ENCODE peak calls at places on chromosome 5, in six cellular contexts. V, U, L, J, F and C are unnamed samples.
A peak's percentile ranks its signal among the peaks of the same experiment; 100 is the strongest.

GRCh38 chr5:156240414-156240813 is 86.5 kb upstream of the SGCD start:
- DNase-seq in V (no peak), U (no peak), L (no peak), J (no peak), F (no peak), C (no peak)

GRCh38 chr5:174376726-174377373 is 331.3 kb downstream of the NSG2 start:
- DNase-seq in V (no peak), U (no peak), L (no peak), J (no peak), F (no peak), C (no peak)

GRCh38 chr5:119220576-119221197 is 135.1 kb upstream of the TNFAIP8 start:
- DNase-seq in V (no peak), U (no peak), L (no peak), J (no peak), F (no peak), C (no peak)

GRCh38 chr5:168925160-168925559 is 346.0 kb upstream of the PANK3 start:
- DNase-seq in V (no peak), U (no peak), L (no peak), J (no peak), F (no peak), C (no peak)

GRCh38 chr5:82107277-82107676 is 135.5 kb downstream of the ATG10 start:
- DNase-seq in V (no peak), U (no peak), L (no peak), J (no peak), F (no peak), C (no peak)

GRCh38 chr5:16992006-16992405 is 55.9 kb upstream of the MYO10 start:
- DNase-seq in V (no peak), U (no peak), L (no peak), J (no peak), F (no peak), C (no peak)

GRCh38 chr5:110625376-110625999 is 101.0 kb downstream of the TMEM232 start:
- DNase-seq in V (no peak), U (no peak), L (no peak), J (no peak), F (no peak), C (no peak)

GRCh38 chr5:39164016-39164415 is 55.3 kb downstream of the FYB1 start:
- DNase-seq in V (no peak), U (no peak), L (no peak), J (no peak), F (no peak), C (no peak)

GRCh38 chr5:143638654-143639053 is 173.3 kb upstream of the HMHB1 start:
- DNase-seq in V (no peak), U (no peak), L (no peak), J (no peak), F (no peak), C (no peak)

GRCh38 chr5:78648359-78649219 is at the start of gene LHFPL2:
- DNase-seq in V (peak; percentile 84), U (peak; percentile 78), L (no peak), J (peak; percentile 52), F (peak; percentile 91), C (peak; percentile 80)

GRCh38 chr5:56574778-56575177 is 240.6 kb upstream of the MAP3K1 start:
- DNase-seq in V (no peak), U (no peak), L (no peak), J (no peak), F (no peak), C (no peak)

GRCh38 chr5:58969253-58969652 is 386.4 kb downstream of the RAB3C start:
- DNase-seq in V (no peak), U (no peak), L (no peak), J (no peak), F (no peak), C (no peak)

GRCh38 chr5:58974083-58974482 is 391.2 kb downstream of the RAB3C start:
- DNase-seq in V (no peak), U (no peak), L (no peak), J (no peak), F (no peak), C (no peak)

GRCh38 chr5:58969795-58970194 is 386.9 kb downstream of the RAB3C start:
- DNase-seq in V (no peak), U (no peak), L (no peak), J (no peak), F (no peak), C (no peak)

GRCh38 chr5:58974601-58975000 is 391.7 kb downstream of the RAB3C start:
- DNase-seq in V (no peak), U (no peak), L (no peak), J (no peak), F (no peak), C (no peak)

DNA sequence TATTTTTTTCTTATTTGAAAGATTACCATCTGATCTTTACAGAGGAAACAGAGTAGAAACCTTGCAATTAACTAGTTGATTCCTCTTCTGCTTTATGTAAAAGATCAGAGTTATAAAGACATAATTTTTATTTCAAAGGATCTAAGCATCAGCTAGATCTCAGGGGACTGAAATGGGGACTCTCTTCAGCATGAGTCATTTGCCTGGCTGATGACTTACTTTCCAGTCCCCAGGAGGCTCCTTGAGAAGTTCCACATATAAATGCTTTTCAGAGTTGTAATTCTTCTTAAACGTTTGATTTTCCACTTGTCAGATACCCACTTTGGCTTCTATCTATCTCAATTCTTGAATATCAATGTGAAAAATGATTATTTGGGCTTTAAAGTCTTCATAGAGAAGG is 389.4 kb downstream of the RAB3C start:
- DNase-seq in V (no peak), U (no peak), L (no peak), J (no peak), F (no peak), C (no peak)
- H3K4me3 ChIP-seq in V (no peak overlapping the region), U (no peak overlapping the region), L (no peak overlapping the region), J (no peak overlapping the region), F (no peak overlapping the region), C (no peak overlapping the region)

GRCh38 chr5:135422419-135422818 is 23.4 kb upstream of the MACROH2A1 start:
- DNase-seq in V (no peak), U (no peak), L (no peak), J (no peak), F (no peak), C (no peak)

GRCh38 chr5:135426102-135427082 is 20.8 kb downstream of the DCANP1 start:
- DNase-seq in V (no peak), U (no peak), L (no peak), J (no peak), F (no peak), C (no peak)

GRCh38 chr5:135425641-135426040 is 21.5 kb downstream of the DCANP1 start:
- DNase-seq in V (no peak), U (no peak), L (no peak), J (no peak), F (no peak), C (no peak)

GRCh38 chr5:135428586-135428985 is 18.6 kb downstream of the DCANP1 start:
- DNase-seq in V (no peak), U (no peak), L (no peak), J (no peak), F (no peak), C (no peak)

GRCh38 chr5:135423158-135423925 is 23.8 kb downstream of the DCANP1 start:
- DNase-seq in V (no peak), U (no peak), L (no peak), J (no peak), F (no peak), C (no peak)
- H3K27ac ChIP-seq in V (no peak overlapping the region), U (no peak overlapping the region), L (no peak overlapping the region), J (no peak overlapping the region), F (no peak overlapping the region), C (no peak overlapping the region)

GRCh38 chr5:37842048-37842447 is 2.2 kb upstream of the GDNF start:
- DNase-seq in V (no peak), U (no peak), L (no peak), J (no peak), F (no peak), C (no peak)

GRCh38 chr5:37841223-37841622 is 1.4 kb upstream of the GDNF start:
- DNase-seq in V (no peak), U (no peak), L (no peak), J (no peak), F (no peak), C (no peak)

GRCh38 chr5:37838933-37839341 is 904 bp downstream of the GDNF start:
- DNase-seq in V (no peak), U (no peak), L (no peak), J (no peak), F (peak; percentile 38), C (no peak)

GRCh38 chr5:37839441-37840035 is 303 bp downstream of the GDNF start:
- DNase-seq in V (peak; percentile 49), U (peak; percentile 25), L (no peak), J (peak; percentile 73), F (peak; percentile 75), C (peak; percentile 50)

DNA sequence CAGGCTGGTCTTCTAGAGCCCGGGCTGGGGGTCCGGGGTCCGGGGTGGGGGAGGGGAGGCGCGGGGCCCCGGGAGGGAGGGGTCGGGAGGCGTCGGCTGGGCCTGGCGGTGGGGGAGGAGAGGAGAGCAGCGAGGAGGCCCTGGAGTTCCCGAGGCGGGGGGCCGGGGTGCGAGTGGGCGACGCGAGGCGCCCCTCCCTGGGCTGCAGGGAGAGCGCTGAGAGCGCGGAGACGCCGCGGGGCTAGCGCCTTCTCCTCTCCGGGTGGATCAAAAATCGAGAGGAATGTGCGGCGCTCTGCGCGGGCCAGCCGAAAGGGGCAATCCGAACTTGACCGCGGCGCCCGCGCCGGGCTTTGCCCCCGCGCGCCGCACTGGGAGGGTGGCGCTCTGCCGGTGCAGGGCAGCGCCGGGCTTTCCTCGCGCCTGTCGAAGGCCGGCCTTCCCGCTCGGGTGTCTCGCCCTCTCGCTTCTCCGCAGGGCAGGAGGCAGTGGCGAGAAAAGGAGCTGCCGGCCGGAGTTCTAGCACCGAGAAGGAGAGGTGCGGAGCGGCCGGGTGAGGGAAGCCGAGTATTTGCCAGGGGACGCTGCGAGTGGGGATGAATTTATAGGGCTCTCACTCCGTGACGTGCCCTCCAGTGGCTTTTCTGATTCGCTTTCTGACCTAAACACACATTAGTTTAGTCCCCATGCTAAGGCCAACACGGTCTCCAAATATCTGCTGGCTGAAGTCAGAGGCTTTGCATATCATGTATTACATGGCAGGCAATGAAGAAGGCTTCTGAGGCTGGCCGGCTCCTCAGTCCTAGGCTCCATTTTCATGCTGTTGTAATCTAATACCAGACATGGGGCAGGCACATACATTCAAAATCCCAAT is at the start of gene GDNF:
- DNase-seq in V (peak; percentile 26), U (no peak), L (no peak), J (peak; percentile 54), F (peak; percentile 66), C (no peak)
- H3K4me3 ChIP-seq in V (peak within 1 kb of the TSS; percentile 68), U (peak within 1 kb of the TSS; percentile 46), L (peak within 1 kb of the TSS; percentile 28), J (peak within 1 kb of the TSS; percentile 68), F (peak within 1 kb of the TSS; percentile 39), C (peak within 1 kb of the TSS; percentile 29)

GRCh38 chr5:95823241-95823737 is 763 bp upstream of the GLRX start:
- DNase-seq in V (no peak), U (no peak), L (no peak), J (no peak), F (no peak), C (no peak)

GRCh38 chr5:95821110-95822021 is 1.2 kb downstream of the GLRX start:
- DNase-seq in V (no peak), U (no peak), L (no peak), J (no peak), F (no peak), C (no peak)

GRCh38 chr5:95822408-95823240 is at the start of gene GLRX:
- DNase-seq in V (peak; percentile 64), U (peak; percentile 72), L (no peak), J (peak; percentile 87), F (peak; percentile 65), C (peak; percentile 63)

GRCh38 chr5:95823738-95824609 is 1.4 kb upstream of the GLRX start:
- DNase-seq in V (peak; percentile 50), U (peak; percentile 69), L (no peak), J (peak; percentile 79), F (peak; percentile 70), C (peak; percentile 86)

DNA sequence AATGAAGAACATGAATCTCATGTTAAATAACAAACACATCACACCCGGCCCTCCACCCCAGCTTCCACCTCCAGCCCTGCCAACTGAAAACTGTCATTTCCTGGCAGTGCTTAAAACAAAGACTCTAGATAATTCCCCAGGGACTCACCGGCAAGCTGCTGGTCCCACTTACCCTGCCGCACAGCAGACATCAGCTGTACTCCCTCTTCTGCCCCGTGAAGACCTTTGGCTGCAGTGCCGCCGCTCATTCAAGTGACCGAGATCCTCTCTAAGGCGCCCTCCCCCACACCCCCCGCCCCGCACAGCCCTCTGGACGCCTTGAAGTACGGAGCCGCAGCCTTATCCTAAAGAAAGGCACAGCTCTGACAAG is 503 bp downstream of the GLRX start:
- DNase-seq in V (peak; percentile 69), U (peak; percentile 77), L (no peak), J (peak; percentile 61), F (peak; percentile 68), C (peak; percentile 57)
- H3K27ac ChIP-seq in V (peak overlapping the region; percentile 95), U (peak overlapping the region; percentile 92), L (no peak overlapping the region), J (peak overlapping the region; percentile 92), F (peak overlapping the region; percentile 77), C (peak overlapping the region; percentile 89)